ENCODE peak calls at places on chromosomes 16 and 17, in six cellular contexts. C is GM12891, R is H1, U is HepG2, X is GM12878, W is K562. Y is an unnamed sample.

GRCh38 chr16:53766304-53767016 is 62.5 kb downstream of the FTO start:
- DNase-seq in R (no peak), C (no peak), X (no peak), W (no peak), U (peak), Y (no peak)

GRCh38 chr17:79055197-79055596 is 19.4 kb upstream of the ENGASE start:
- DNase-seq in C (no peak), X (no peak), R (no peak), W (no peak), U (no peak), Y (no peak)

GRCh38 chr17:12729086-12729485 is 60.2 kb upstream of the ARHGAP44 start:
- DNase-seq in X (no peak), U (no peak), C (no peak), R (no peak), W (no peak), Y (no peak)

GRCh38 chr17:20203021-20203420 is 193.9 kb downstream of the SPECC1 start:
- DNase-seq in U (no peak), W (no peak), R (no peak), C (no peak), X (no peak), Y (no peak)

GRCh38 chr16:9957002-9957401 is 225.2 kb downstream of the GRIN2A start:
- DNase-seq in X (no peak), W (no peak), C (no peak), R (no peak), U (no peak), Y (no peak)

GRCh38 chr17:27339836-27340550 is 46.1 kb downstream of the WSB1 start:
- DNase-seq in C (no peak), X (no peak), R (no peak), U (peak), W (peak), Y (no peak)

GRCh38 chr17:9206989-9207317 is 185.6 kb downstream of the NTN1 start:
- DNase-seq in C (no peak), X (no peak), R (no peak), W (no peak), U (no peak), Y (no peak)

GRCh38 chr16:58755989-58756649 is 22.0 kb upstream of the GOT2 start:
- DNase-seq in C (peak), R (peak), X (no peak), U (peak), W (peak), Y (peak)

GRCh38 chr17:35890774-35891155 is 10.6 kb upstream of the CCL5 start:
- DNase-seq in R (no peak), U (no peak), C (no peak), W (no peak), X (no peak), Y (no peak)

GRCh38 chr17:62186841-62187240 is 121.8 kb upstream of the MED13 start:
- DNase-seq in W (no peak), C (no peak), X (no peak), R (no peak), U (no peak), Y (no peak)

GRCh38 chr17:43356999-43357398 is 41.8 kb upstream of the ARL4D start:
- DNase-seq in C (no peak), X (no peak), R (no peak), U (no peak), W (no peak), Y (no peak)

GRCh38 chr17:43431741-43432523 is 33.1 kb downstream of the ARL4D start:
- DNase-seq in C (no peak), X (no peak), R (no peak), U (no peak), W (no peak), Y (no peak)

GRCh38 chr16:10558746-10559641 is 21.4 kb downstream of the EMP2 start:
- DNase-seq in W (no peak), R (no peak), U (no peak), X (no peak), C (no peak), Y (no peak)

GRCh38 chr17:76716146-76716833 is 5.5 kb upstream of the MXRA7 start:
- DNase-seq in U (no peak), X (no peak), C (no peak), R (no peak), W (no peak), Y (no peak)

GRCh38 chr16:3876695-3877094 is 3.8 kb downstream of the CREBBP start:
- DNase-seq in U (no peak), W (no peak), X (no peak), R (no peak), C (no peak), Y (no peak)

GRCh38 chr16:50861926-50862325 is 120.0 kb downstream of the CYLD start:
- DNase-seq in C (no peak), W (no peak), U (peak), X (no peak), R (no peak), Y (no peak)

GRCh38 chr17:71342726-71343125 is 778.1 kb upstream of the SOX9 start:
- DNase-seq in R (no peak), X (no peak), W (no peak), U (no peak), C (no peak), Y (no peak)

GRCh38 chr16:81035398-81035974 is at the start of gene ATMIN:
- DNase-seq in U (peak), C (peak), X (peak), W (peak), R (peak), Y (peak)

GRCh38 chr16:57802635-57803412 is 533 bp upstream of the KIFC3 start:
- DNase-seq in U (peak), W (no peak), R (no peak), X (no peak), C (no peak), Y (no peak)

GRCh38 chr16:64864232-64864803 is 257.5 kb downstream of the CDH11 start:
- DNase-seq in R (no peak), W (no peak), C (no peak), X (no peak), U (no peak), Y (no peak)

GRCh38 chr16:27625050-27625697 is 75.2 kb downstream of the KATNIP start:
- DNase-seq in R (no peak), W (no peak), X (no peak), U (peak), C (no peak), Y (no peak)

GRCh38 chr17:31917065-31917529 is 15.6 kb upstream of the UTP6 start:
- DNase-seq in R (no peak), U (no peak), W (no peak), X (no peak), C (no peak), Y (peak)

GRCh38 chr16:1771864-1772361 is 570 bp upstream of the NME3 start:
- DNase-seq in X (no peak), C (no peak), U (no peak), R (no peak), W (no peak), Y (no peak)

GRCh38 chr16:4945560-4946502 is 8.9 kb upstream of the PPL start:
- DNase-seq in X (no peak), R (no peak), W (no peak), U (no peak), C (no peak), Y (no peak)

GRCh38 chr16:89363621-89364393 is 126.6 kb downstream of the ANKRD11 start:
- DNase-seq in X (no peak), U (peak), C (no peak), R (no peak), W (no peak), Y (no peak)
- TF ChIP-seq TAF1 in X (no peak), U (no peak), C (no peak), R (no peak), W (no peak), Y (no peak)

DNA sequence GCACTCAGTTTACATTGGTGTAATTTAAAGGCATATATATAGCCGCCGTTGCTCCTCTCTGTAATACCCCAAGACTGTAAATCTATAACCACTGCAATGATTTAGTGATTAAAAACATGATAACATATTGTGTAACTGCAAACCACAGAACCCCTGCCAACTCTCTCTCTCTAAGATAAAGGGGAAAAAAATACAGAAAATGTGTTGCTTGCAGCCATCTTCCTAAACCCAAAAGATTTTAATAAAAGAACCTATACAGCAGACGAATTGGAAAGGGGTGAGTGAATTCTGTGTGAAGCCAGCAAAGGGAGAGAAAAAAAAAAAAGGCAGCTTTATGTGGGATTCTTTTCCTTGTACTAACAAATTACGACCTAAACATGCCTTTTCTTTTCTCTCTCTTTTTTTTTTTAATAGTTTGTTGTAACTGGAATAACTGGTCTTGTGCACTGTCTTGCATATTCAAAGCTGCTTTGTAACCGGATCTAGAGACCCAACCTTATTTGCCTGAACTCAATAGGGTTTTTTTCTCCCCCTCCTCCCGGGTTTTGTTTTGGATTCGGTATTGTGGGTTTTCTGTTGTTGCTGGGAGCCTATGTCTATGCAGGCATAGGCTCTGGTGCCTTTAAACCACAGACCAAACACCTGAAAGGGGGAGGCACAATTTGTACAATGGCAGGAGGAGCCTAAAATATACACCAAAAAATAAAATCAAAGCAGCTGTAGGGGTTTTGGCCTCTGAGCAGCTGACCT is 7.0 kb upstream of the ZFHX3 start:
- DNase-seq in R (no peak), C (no peak), X (no peak), W (no peak), U (peak), Y (no peak)
- TF ChIP-seq POLR2AphosphoS5 in R (no peak), C (no peak), X (no peak), W (no peak), U (no peak), Y (no peak)

GRCh38 chr16:88697116-88697830 is 8.9 kb downstream of the RNF166 start:
- DNase-seq in R (no peak), W (no peak), C (no peak), X (no peak), U (no peak), Y (no peak)
- TF ChIP-seq POLR2A in R (no peak), W (no peak), C (no peak), X (no peak), U (no peak), Y (no peak)

DNA sequence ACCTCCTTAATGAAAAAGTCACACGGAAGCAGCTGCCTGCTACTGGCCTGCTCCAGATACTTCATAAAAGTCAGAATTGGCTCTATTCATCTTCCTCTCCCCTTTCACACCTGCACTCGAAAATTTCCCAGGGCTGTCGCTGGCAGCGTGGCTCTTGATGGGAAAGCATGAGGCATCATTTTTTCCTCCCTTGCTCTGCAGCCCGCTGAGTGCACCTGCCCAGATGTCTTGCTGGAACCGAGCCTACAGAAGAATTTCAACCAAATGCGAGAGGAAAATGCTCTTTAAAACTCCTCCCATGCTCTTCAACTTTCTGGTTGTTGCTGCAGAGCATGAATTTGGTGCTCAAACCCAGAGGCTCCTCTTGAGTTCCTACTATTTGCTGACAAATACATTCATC is 146.9 kb downstream of the ZFHX3 start:
- DNase-seq in X (no peak), R (no peak), U (no peak), W (no peak), C (no peak), Y (no peak)
- TF ChIP-seq TAF1 in X (no peak), R (no peak), U (no peak), W (no peak), C (no peak), Y (no peak)

GRCh38 chr17:47952181-47953021 is 5.3 kb downstream of the PRR15L start:
- DNase-seq in U (peak), X (no peak), R (no peak), C (no peak), W (no peak), Y (no peak)
- TF ChIP-seq POLR2AphosphoS5 in U (no peak), X (no peak), R (no peak), C (no peak), W (no peak), Y (no peak)